ENCODE peak calls at places on chromosome 1, in eight cellular contexts. K is K562, W is H1, N is HepG2, G is GM12878, C is HCT116, X is endothelial cell of umbilical vein, I is SK-N-SH. U is an unnamed sample. For H3K36me3, the result is how much of the 10 kb centered on the place peaks cover.

GRCh38 chr1:199898654-199899053 is 128.9 kb upstream of the NR5A2 start:
- DNase-seq in W (no peak), C (no peak), I (no peak), N (no peak), G (no peak), K (no peak), X (no peak), U (no peak)

GRCh38 chr1:30639881-30640452 is 83.4 kb downstream of the MATN1 start:
- DNase-seq in W (no peak), N (no peak), C (no peak), X (no peak), I (no peak), K (no peak), G (no peak), U (no peak)

GRCh38 chr1:228414511-228415211 is 2.0 kb downstream of the TRIM17 start:
- DNase-seq in X (no peak), W (no peak), C (no peak), N (no peak), K (no peak), I (no peak), G (no peak), U (no peak)

GRCh38 chr1:91700771-91701493 is 185.0 kb downstream of the TGFBR3 start:
- DNase-seq in G (no peak), C (no peak), W (no peak), I (no peak), N (no peak), X (peak), K (no peak), U (no peak)

GRCh38 chr1:84435159-84435558 is 36.9 kb downstream of the DNASE2B start:
- DNase-seq in W (no peak), G (peak), K (no peak), N (no peak), C (no peak), X (no peak), I (no peak), U (no peak)

GRCh38 chr1:117171900-117172501 is 38.7 kb downstream of the VTCN1 start:
- DNase-seq in G (no peak), W (no peak), K (no peak), N (peak), I (no peak), C (no peak), X (no peak), U (no peak)

GRCh38 chr1:76868916-76869315 is 1.6 kb downstream of the ST6GALNAC5 start:
- DNase-seq in I (peak), N (no peak), G (no peak), X (no peak), W (no peak), K (no peak), C (no peak), U (no peak)

GRCh38 chr1:112992780-112993179 is 36.8 kb upstream of the SLC16A1 start:
- DNase-seq in G (no peak), K (no peak), N (no peak), W (no peak), I (no peak), X (no peak), C (no peak), U (no peak)

GRCh38 chr1:27656157-27656893 is 15.7 kb downstream of the IFI6 start:
- DNase-seq in C (no peak), X (no peak), N (no peak), W (peak), K (no peak), G (no peak), I (no peak), U (no peak)

GRCh38 chr1:28887418-28887834 is 26.9 kb upstream of the EPB41 start:
- DNase-seq in W (no peak), I (peak), N (no peak), C (no peak), K (peak), G (no peak), X (no peak), U (no peak)

GRCh38 chr1:56411021-56411420 is 168.3 kb downstream of the PLPP3 start:
- DNase-seq in K (no peak), W (no peak), C (no peak), G (no peak), N (no peak), X (no peak), I (no peak), U (no peak)

GRCh38 chr1:116711061-116711582 is 43.1 kb upstream of the CD2 start:
- DNase-seq in C (no peak), W (no peak), G (no peak), N (no peak), I (peak), X (no peak), K (no peak), U (no peak)

GRCh38 chr1:47409311-47410085 is 6.6 kb upstream of the FOXE3 start:
- DNase-seq in N (no peak), I (no peak), C (no peak), K (no peak), G (no peak), W (no peak), X (no peak), U (no peak)

GRCh38 chr1:2134232-2134603 is 60.4 kb downstream of the FAAP20 start:
- DNase-seq in G (no peak), W (no peak), C (no peak), N (peak), I (no peak), K (no peak), X (no peak), U (no peak)

GRCh38 chr1:107318932-107319331 is 178.1 kb downstream of the NTNG1 start:
- DNase-seq in C (no peak), W (no peak), N (no peak), I (no peak), G (no peak), K (no peak), X (no peak), U (no peak)

GRCh38 chr1:56617141-56617540 is 28.0 kb upstream of the PRKAA2 start:
- DNase-seq in N (no peak), I (no peak), W (no peak), G (no peak), X (no peak), K (no peak), C (no peak), U (no peak)

GRCh38 chr1:59406437-59407164 is 109.7 kb downstream of the FGGY start:
- DNase-seq in C (no peak), W (no peak), I (no peak), G (no peak), K (no peak), X (no peak), N (no peak), U (no peak)

GRCh38 chr1:228101994-228102790 is 933 bp downstream of the C1orf35 start:
- DNase-seq in G (no peak), W (no peak), C (no peak), I (peak), N (no peak), X (peak), K (peak), U (no peak)

GRCh38 chr1:71667224-71667623 is 586.4 kb upstream of the ZRANB2 start:
- DNase-seq in C (no peak), I (no peak), W (no peak), K (no peak), N (no peak), X (no peak), G (no peak), U (no peak)

GRCh38 chr1:16236495-16237342 is at the start of gene CPLANE2:
- DNase-seq in W (peak), I (peak), K (peak), X (peak), G (peak), N (peak), C (peak), U (no peak)
- TF ChIP-seq POLR2AphosphoS5 in W (no peak), I (peak), K (peak), X (peak), G (no peak), N (peak), C (peak), U (peak)

GRCh38 chr1:207828485-207829158 is 76.8 kb downstream of the CD46 start:
- DNase-seq in W (peak), I (peak), N (peak), G (peak), X (peak), C (peak), K (peak), U (peak)
- H3K9ac ChIP-seq in W (no peak), I (no peak), N (no peak), G (peak), X (no peak), C (no peak), K (no peak), U (no peak)

GRCh38 chr1:247193958-247194357 is 22.1 kb upstream of the ZNF124 start:
- DNase-seq in X (no peak), G (no peak), K (no peak), W (no peak), C (no peak), N (no peak), I (no peak), U (no peak)

GRCh38 chr1:247184254-247184653 is 12.4 kb upstream of the ZNF124 start:
- DNase-seq in G (no peak), N (no peak), I (no peak), K (no peak), X (no peak), C (no peak), W (no peak), U (no peak)

DNA sequence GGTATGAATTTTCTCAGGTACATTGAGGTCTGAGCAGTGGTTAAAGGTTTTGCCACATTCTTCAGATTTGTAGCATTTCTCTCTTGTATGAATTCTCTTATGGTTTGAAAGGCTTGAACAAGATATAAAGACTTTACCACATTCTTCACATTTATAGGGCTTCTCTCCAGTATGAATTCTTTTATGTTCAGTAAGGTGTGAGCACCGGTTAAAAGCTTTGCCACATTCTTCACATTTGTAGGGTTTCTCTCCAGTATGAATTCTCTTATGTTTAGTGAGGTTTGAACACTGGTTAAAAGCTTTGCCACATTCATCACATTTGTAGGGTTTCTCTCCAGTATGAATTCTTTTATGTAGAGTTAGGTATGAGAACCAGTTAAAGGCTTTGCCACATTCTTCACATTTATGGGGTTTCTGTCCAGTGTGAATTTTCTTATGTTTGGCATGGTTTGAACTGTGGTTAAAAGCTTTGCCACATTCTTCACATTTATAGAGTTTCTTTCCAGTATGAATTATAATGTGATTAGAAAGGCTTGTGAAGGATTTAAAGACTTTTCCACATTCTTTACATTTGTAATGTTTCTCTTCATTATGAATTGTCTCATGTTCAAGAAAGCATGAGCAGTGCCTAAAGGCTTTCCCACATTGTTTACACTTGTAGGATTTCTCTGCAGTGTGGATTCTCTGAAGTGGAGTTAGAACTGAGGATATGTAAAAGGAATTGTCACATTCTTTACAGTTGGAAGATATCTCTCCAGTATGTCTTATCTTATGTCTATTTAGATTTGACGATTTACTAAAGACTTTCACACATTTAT is 18.4 kb upstream of the ZNF124 start:
- DNase-seq in I (no peak), X (no peak), K (no peak), W (no peak), C (no peak), G (no peak), N (no peak), U (no peak)
- H3K36me3 ChIP-seq in I (under half), X (under half), K (under half), W (under half), C (under half), G (under half), N (under half), U (under half)

DNA sequence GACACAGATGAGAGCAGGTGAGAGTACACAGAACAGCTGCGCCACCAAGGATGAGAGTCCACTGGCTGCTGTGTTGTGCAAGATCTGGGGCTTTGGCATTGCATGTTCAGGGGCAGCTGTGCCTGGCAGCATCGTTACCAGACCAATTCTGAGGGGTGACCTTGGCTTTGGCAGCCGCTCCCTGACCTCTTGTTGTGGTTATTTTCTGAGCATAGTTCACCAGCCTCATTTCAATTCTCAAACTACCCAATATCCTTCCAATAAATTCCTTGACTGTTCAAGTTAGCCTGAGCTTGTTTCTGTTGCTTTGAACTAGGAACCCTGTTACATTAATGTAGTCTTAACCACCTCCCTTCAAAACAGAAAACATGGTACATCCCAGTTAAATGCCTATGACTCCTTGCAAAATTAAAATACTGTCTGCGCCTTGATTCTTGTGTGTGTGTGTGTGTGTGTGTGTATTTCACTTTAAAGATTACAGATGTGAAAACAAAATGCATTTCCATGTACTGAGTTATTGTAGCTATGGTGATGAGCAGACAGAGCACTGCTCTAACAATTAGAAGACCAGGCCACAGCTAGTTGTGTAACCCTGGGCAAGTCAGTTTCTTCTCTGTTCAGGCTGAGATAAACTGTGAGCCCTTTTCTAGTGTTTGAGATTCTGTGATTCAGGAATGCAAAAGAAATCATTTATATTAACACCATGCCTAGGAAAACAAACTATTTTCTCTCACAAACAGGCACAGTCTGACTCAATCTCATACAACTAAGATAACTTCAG is 106.2 kb upstream of the GUCA2B start:
- DNase-seq in N (peak), G (no peak), W (no peak), I (peak), X (no peak), C (no peak), K (no peak), U (no peak)
- TF ChIP-seq POLR2AphosphoS5 in N (no peak), G (no peak), W (no peak), I (no peak), X (no peak), C (no peak), K (no peak), U (no peak)

GRCh38 chr1:24659993-24660665 is 17.0 kb downstream of the SRRM1 start:
- DNase-seq in N (no peak), W (no peak), C (no peak), X (no peak), I (no peak), K (no peak), G (no peak), U (no peak)

GRCh38 chr1:24659166-24659904 is 16.2 kb downstream of the SRRM1 start:
- DNase-seq in I (no peak), N (no peak), K (no peak), W (no peak), C (no peak), X (no peak), G (no peak), U (no peak)

GRCh38 chr1:24666794-24667193 is 23.7 kb downstream of the SRRM1 start:
- DNase-seq in I (no peak), N (no peak), W (no peak), G (no peak), C (no peak), K (no peak), X (no peak), U (no peak)

GRCh38 chr1:24664507-24665033 is 21.5 kb downstream of the SRRM1 start:
- DNase-seq in N (no peak), C (no peak), X (no peak), G (no peak), W (no peak), I (no peak), K (no peak), U (no peak)
- H3K9ac ChIP-seq in N (no peak), C (no peak), X (no peak), G (no peak), W (no peak), I (no peak), K (no peak), U (no peak)

DNA sequence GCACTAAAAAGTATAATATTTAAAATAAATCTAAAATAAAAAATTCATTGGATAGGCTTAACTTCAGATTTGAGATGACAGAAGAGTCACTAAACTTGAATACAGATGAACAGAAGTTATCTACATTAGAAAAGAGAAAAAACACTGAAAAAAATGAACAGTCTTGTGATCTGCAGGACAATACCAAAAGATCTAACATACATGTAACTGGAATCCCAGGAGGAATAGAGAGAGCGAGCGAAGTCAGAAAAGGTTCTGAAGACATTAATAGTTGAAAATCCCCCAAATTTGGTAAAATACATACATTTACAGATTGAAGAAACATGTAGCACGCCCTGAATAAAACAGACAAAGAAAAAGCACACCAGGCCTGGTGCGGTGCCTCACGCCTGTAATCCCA is 21.2 kb downstream of the B3GALNT2 start:
- DNase-seq in K (no peak), G (no peak), X (no peak), I (no peak), C (no peak), N (no peak), W (no peak), U (no peak)
- H3K36me3 ChIP-seq in K (half or more), G (under half), X (under half), I (half or more), C (under half), N (under half), W (under half), U (half or more)

DNA sequence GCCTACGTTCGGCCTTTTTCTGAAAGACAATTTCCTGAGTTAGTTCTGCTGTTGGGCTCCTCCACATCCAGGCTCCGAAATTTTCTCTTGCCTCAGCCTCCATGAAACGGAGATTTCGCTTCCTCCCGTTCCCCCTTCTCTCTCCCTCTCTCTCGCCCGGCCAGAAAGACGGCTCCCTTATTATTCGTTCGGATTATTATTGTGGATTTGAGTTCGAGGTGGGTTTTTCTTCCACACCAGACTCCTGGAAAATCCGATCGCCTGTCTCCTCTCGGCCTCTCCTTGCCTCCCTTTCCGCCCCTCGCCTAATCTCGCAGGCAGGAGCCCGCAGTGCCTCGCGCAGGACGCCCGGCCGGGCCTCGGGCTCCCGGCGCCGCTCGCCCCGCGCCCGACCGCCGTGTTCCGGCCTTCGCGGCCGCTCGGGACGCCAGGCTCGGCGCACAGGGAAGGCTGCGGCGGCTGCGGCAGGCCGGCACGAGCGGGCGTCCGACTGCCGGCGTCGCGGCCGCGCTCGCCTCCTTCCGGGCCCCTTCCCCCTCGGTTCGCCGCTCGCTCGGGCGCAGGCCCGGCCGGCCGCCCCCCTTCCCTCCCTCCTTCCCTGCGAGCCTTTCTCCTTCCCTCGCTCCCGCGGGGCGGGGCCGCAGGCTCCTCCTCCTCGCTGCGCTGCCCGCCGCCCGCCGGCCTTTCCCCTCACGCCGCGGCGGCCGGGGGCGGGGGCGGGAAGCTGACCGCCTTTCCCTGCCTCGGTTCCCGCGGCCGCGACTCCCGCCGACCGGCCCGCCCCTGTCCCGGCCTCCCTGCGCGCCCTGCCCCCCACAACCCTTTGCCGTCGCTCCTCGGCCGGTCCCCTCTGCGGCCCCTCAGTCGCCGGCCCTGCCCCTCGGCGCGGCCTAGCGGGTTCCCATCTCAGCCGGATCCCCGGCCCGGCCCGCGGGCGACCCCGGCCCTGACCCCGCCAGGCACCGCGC is at the start of gene ARHGEF11:
- DNase-seq in C (peak), I (peak), X (peak), W (peak), K (peak), G (no peak), N (peak), U (peak)
- TF ChIP-seq POLR2AphosphoS5 in C (peak), I (peak), X (peak), W (no peak), K (peak), G (no peak), N (peak), U (no peak)

DNA sequence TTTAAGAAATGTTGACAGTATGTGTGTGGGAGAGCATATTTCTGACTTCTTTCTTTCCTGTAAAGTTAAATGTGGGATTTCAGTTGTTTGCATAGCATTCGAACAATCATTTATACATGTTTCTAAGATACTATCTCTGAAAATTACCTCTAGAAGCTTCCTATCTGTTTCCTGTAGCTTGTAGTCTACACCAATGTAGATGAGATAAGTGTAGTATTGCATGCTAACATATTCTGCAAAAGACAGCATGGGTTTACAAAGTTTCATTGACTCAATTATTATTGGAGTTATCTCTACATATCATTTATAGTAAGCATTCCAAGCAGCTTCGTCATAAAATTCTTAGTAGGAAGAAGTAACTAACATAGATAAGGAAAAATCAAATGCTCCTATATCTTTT is 98.9 kb upstream of the DPYD start:
- DNase-seq in C (no peak), X (no peak), W (no peak), I (no peak), K (no peak), N (no peak), G (no peak), U (no peak)
- H3K9ac ChIP-seq in C (no peak), X (no peak), W (no peak), I (no peak), K (no peak), N (no peak), G (no peak), U (no peak)

GRCh38 chr1:201141418-201141817 is 12.9 kb downstream of the TMEM9 start:
- DNase-seq in N (no peak), K (no peak), C (no peak), I (no peak), G (no peak), W (no peak), X (no peak), U (no peak)

GRCh38 chr1:201139756-201140155 is 12.8 kb upstream of the ASCL5 start:
- DNase-seq in I (no peak), G (no peak), X (no peak), K (no peak), N (no peak), W (no peak), C (no peak), U (no peak)

GRCh38 chr1:201140941-201141260 is 13.4 kb downstream of the TMEM9 start:
- DNase-seq in C (no peak), I (no peak), K (no peak), W (no peak), N (no peak), X (no peak), G (no peak), U (no peak)

GRCh38 chr1:201139306-201139705 is 12.3 kb upstream of the ASCL5 start:
- DNase-seq in C (no peak), X (no peak), G (no peak), I (no peak), N (no peak), W (no peak), K (no peak), U (no peak)

GRCh38 chr1:201140235-201140940 is 13.4 kb upstream of the ASCL5 start:
- DNase-seq in W (no peak), G (no peak), I (no peak), C (no peak), N (peak), X (no peak), K (no peak), U (no peak)
- H3K36me3 ChIP-seq in W (under half), G (under half), I (half or more), C (under half), N (under half), X (under half), K (half or more), U (half or more)

U was measured in SK-N-MC.